ENCODE peak calls at places on chromosomes 7 and 10, in eight cellular contexts. M is cardiac fibroblast; T is tibial nerve; V is fibroblast of lung; J is stimulated activated CD4-positive, alpha-beta T cell treated with anti-CD3 and anti-CD28 coated beads, Interleukin-12 subunit alpha, Interleukin-12 subunit beta, amount 100 ng/mL, for 4 hours; B is posterior cingulate gyrus; L is spleen; Y is caudate nucleus. Q is an unnamed sample.

GRCh38 chr7:149884016-149884415 is 10.2 kb downstream of the ATP6V0E2 start:
- DNase-seq in M (no peak), T (no peak), V (no peak), J (no peak), B (no peak), L (no peak), Y (no peak), Q (no peak)

GRCh38 chr7:117825132-117825531 is 48.1 kb downstream of the CTTNBP2 start:
- DNase-seq in M (peak; percentile 5), T (no peak), V (peak; percentile 83), J (no peak), B (no peak), L (no peak), Y (no peak), Q (no peak)

GRCh38 chr7:68246189-68246633 is 1249.6 kb downstream of the TYW1 start:
- DNase-seq in M (no peak), T (no peak), V (peak; percentile 71), J (no peak), B (peak; percentile 33), L (no peak), Y (peak; percentile 3), Q (no peak)

GRCh38 chr7:149285581-149285975 is 23.6 kb downstream of the ZNF783 start:
- DNase-seq in M (peak; percentile 41), T (no peak), V (peak; percentile 39), J (no peak), B (no peak), L (no peak), Y (no peak), Q (no peak)

GRCh38 chr10:36358736-36359135 is 716.6 kb upstream of the FZD8 start:
- DNase-seq in M (no peak), T (no peak), V (no peak), J (no peak), B (no peak), L (no peak), Y (no peak), Q (no peak)

GRCh38 chr7:108311446-108312168 is 144.6 kb downstream of the NRCAM start:
- DNase-seq in M (peak; percentile 71), T (no peak), V (peak; percentile 66), J (no peak), B (no peak), L (no peak), Y (no peak), Q (peak; percentile 36)

GRCh38 chr7:151013728-151014497 is 10.4 kb downstream of the ATG9B start:
- DNase-seq in M (peak; percentile 55), T (peak; percentile 21), V (peak; percentile 62), J (peak; percentile 70), B (peak; percentile 77), L (peak; percentile 94), Y (no peak), Q (peak; percentile 85)

GRCh38 chr7:109844362-109844761 is 1246.6 kb upstream of the LRRN3 start:
- DNase-seq in M (no peak), T (no peak), V (peak; percentile 1), J (no peak), B (no peak), L (no peak), Y (no peak), Q (no peak)

GRCh38 chr7:141228482-141228881 is 154.6 kb downstream of the TMEM178B start:
- DNase-seq in M (no peak), T (no peak), V (no peak), J (no peak), B (no peak), L (no peak), Y (no peak), Q (no peak)

GRCh38 chr7:89728550-89728949 is 425.7 kb upstream of the STEAP1 start:
- DNase-seq in M (no peak), T (no peak), V (no peak), J (no peak), B (no peak), L (no peak), Y (no peak), Q (no peak)

GRCh38 chr7:55573234-55573504 is 867 bp upstream of the VOPP1 start:
- DNase-seq in M (no peak), T (no peak), V (no peak), J (no peak), B (no peak), L (no peak), Y (no peak), Q (no peak)

GRCh38 chr7:128034830-128035229 is 3.6 kb upstream of the LRRC4 start:
- DNase-seq in M (no peak), T (no peak), V (no peak), J (no peak), B (no peak), L (no peak), Y (no peak), Q (no peak)

GRCh38 chr7:140745654-140746053 is 49.1 kb downstream of the NDUFB2 start:
- DNase-seq in M (no peak), T (no peak), V (no peak), J (no peak), B (no peak), L (no peak), Y (no peak), Q (no peak)

GRCh38 chr10:34405611-34406462 is 409.3 kb downstream of the PARD3 start:
- DNase-seq in M (peak; percentile 38), T (no peak), V (peak; percentile 51), J (no peak), B (no peak), L (no peak), Y (no peak), Q (no peak)

GRCh38 chr7:7051221-7051877 is 131.0 kb upstream of the C1GALT1 start:
- DNase-seq in M (peak; percentile 3), T (no peak), V (no peak), J (no peak), B (no peak), L (no peak), Y (no peak), Q (peak; percentile 15)

GRCh38 chr7:116776610-116777289 is 85.6 kb upstream of the CAPZA2 start:
- DNase-seq in M (peak; percentile 71), T (no peak), V (peak; percentile 95), J (no peak), B (no peak), L (no peak), Y (no peak), Q (no peak)

GRCh38 chr7:155342313-155342712 is 44.6 kb downstream of the INSIG1 start:
- DNase-seq in M (no peak), T (no peak), V (no peak), J (no peak), B (no peak), L (no peak), Y (no peak), Q (no peak)

GRCh38 chr10:78236416-78237015 is 202.9 kb downstream of the RPS24 start:
- DNase-seq in M (no peak), T (no peak), V (no peak), J (no peak), B (no peak), L (no peak), Y (no peak), Q (no peak)

GRCh38 chr7:47186316-47186715 is 395.6 kb downstream of the TNS3 start:
- DNase-seq in M (no peak), T (no peak), V (no peak), J (no peak), B (no peak), L (peak; percentile 83), Y (no peak), Q (peak; percentile 34)

GRCh38 chr7:100435401-100436304 is 644 bp downstream of the PPP1R35 start:
- DNase-seq in M (peak; percentile 33), T (no peak), V (peak; percentile 33), J (peak; percentile 47), B (no peak), L (peak; percentile 92), Y (no peak), Q (peak; percentile 51)

GRCh38 chr10:33095867-33096479 is 137.9 kb upstream of the ITGB1 start:
- DNase-seq in M (no peak), T (no peak), V (no peak), J (no peak), B (no peak), L (no peak), Y (no peak), Q (peak; percentile 20)

GRCh38 chr10:96025566-96025965 is 17.8 kb upstream of the CCNJ start:
- DNase-seq in M (peak; percentile 3), T (no peak), V (no peak), J (no peak), B (no peak), L (no peak), Y (no peak), Q (no peak)